ENCODE peak calls at places on chromosome 19, in nine cellular contexts. X, S, F, V, A, H, D, T and L are unnamed samples.

GRCh38 chr19:35722897-35723296 is 5.1 kb downstream of the KMT2B start:
- DNase-seq in S (no peak), T (no peak), F (no peak), X (no peak), A (no peak), H (no peak), V (no peak), D (no peak), L (no peak)

GRCh38 chr19:2811735-2812413 is 7.8 kb upstream of the ZNF554 start:
- DNase-seq in H (no peak), D (no peak), V (no peak), S (no peak), T (no peak), A (no peak), F (peak; percentile 72), X (no peak), L (no peak)

GRCh38 chr19:1855040-1855827 is 7.0 kb upstream of the REXO1 start:
- DNase-seq in A (peak; percentile 85), D (peak; percentile 80), S (peak; percentile 90), T (peak; percentile 95), V (no peak), H (no peak), F (peak; percentile 95), X (peak; percentile 93), L (no peak)

GRCh38 chr19:35777961-35778360 is 2.6 kb downstream of the ARHGAP33 start:
- DNase-seq in D (no peak), F (no peak), A (no peak), H (no peak), T (no peak), S (no peak), X (no peak), V (no peak), L (no peak)

GRCh38 chr19:14554382-14554812 is 17.5 kb downstream of the NDUFB7 start:
- DNase-seq in H (no peak), F (peak; percentile 45), T (no peak), X (no peak), V (no peak), A (no peak), S (peak; percentile 92), D (peak; percentile 58), L (no peak)

GRCh38 chr19:3513198-3514140 is 7.4 kb downstream of the FZR1 start:
- DNase-seq in X (no peak), F (no peak), H (no peak), D (no peak), T (no peak), V (no peak), S (no peak), A (no peak), L (no peak)

GRCh38 chr19:44003461-44004134 is 841 bp downstream of the ZNF230 start:
- DNase-seq in X (peak; percentile 32), D (no peak), A (peak; percentile 11), F (peak; percentile 24), H (no peak), V (no peak), T (no peak), S (no peak), L (no peak)

GRCh38 chr19:51339313-51339686 is 2.6 kb downstream of the VSIG10L start:
- DNase-seq in X (no peak), T (no peak), D (no peak), F (no peak), H (no peak), V (no peak), S (peak; percentile 30), A (no peak), L (no peak)

GRCh38 chr19:6020972-6021805 is 43.2 kb upstream of the RANBP3 start:
- DNase-seq in X (no peak), H (no peak), T (peak; percentile 8), S (no peak), D (no peak), A (no peak), F (no peak), V (no peak), L (no peak)

GRCh38 chr19:54345938-54346386 is 7.0 kb upstream of the LILRA4 start:
- DNase-seq in T (no peak), X (no peak), F (no peak), D (no peak), H (no peak), V (no peak), S (no peak), A (no peak), L (no peak)

GRCh38 chr19:5983367-5983955 is 5.5 kb upstream of the RANBP3 start:
- DNase-seq in A (no peak), D (no peak), X (no peak), F (no peak), T (no peak), S (no peak), H (no peak), V (no peak), L (no peak)

GRCh38 chr19:48487944-48488343 is 18.8 kb downstream of the CYTH2 start:
- DNase-seq in T (peak; percentile 87), S (no peak), A (peak; percentile 80), H (no peak), F (peak; percentile 80), D (no peak), X (peak; percentile 92), V (peak; percentile 36), L (no peak)

GRCh38 chr19:14775855-14776254 is 2.5 kb downstream of the ADGRE2 start:
- DNase-seq in H (no peak), V (no peak), T (no peak), D (no peak), X (no peak), A (no peak), F (no peak), S (no peak), L (no peak)

GRCh38 chr19:56597696-56598095 is 2.6 kb downstream of the ZNF71 start:
- DNase-seq in D (no peak), T (no peak), S (no peak), X (peak; percentile 7), V (no peak), H (no peak), A (no peak), F (no peak), L (no peak)

GRCh38 chr19:2630352-2631001 is 72.0 kb downstream of the GNG7 start:
- DNase-seq in H (no peak), D (no peak), F (no peak), A (no peak), T (no peak), X (no peak), V (no peak), S (no peak), L (no peak)

GRCh38 chr19:10852098-10852800 is 4.0 kb downstream of the C19orf38 start:
- DNase-seq in V (no peak), T (no peak), A (peak; percentile 53), S (no peak), F (no peak), D (no peak), H (no peak), X (peak; percentile 87), L (no peak)

GRCh38 chr19:4454952-4455738 is 2.4 kb downstream of the UBXN6 start:
- DNase-seq in A (peak; percentile 82), T (no peak), F (no peak), D (no peak), H (no peak), S (no peak), V (no peak), X (peak; percentile 69), L (no peak)

GRCh38 chr19:45973564-45974338 is at the start of gene NOVA2:
- DNase-seq in T (peak; percentile 71), F (peak; percentile 33), X (peak; percentile 39), V (no peak), A (peak; percentile 77), D (peak; percentile 54), H (no peak), S (peak; percentile 80), L (no peak)

GRCh38 chr19:2382530-2383222 is 22.6 kb downstream of the TMPRSS9 start:
- DNase-seq in V (no peak), D (no peak), A (no peak), X (no peak), S (no peak), T (no peak), F (no peak), H (no peak), L (no peak)

GRCh38 chr19:46818812-46819211 is 30.4 kb upstream of the SLC1A5 start:
- DNase-seq in A (peak; percentile 38), H (no peak), D (no peak), S (peak; percentile 7), T (no peak), F (no peak), X (peak; percentile 52), V (no peak), L (no peak)

GRCh38 chr19:2033115-2033824 is 17.8 kb upstream of the BTBD2 start:
- DNase-seq in D (no peak), V (no peak), H (no peak), A (no peak), T (no peak), X (no peak), F (no peak), S (no peak), L (no peak)

GRCh38 chr19:16623576-16623975 is 4.4 kb downstream of the MED26 start:
- DNase-seq in D (no peak), F (no peak), X (no peak), A (no peak), S (no peak), H (no peak), V (no peak), T (no peak), L (no peak)

GRCh38 chr19:50801107-50801506 is 10.9 kb downstream of the ACP4 start:
- DNase-seq in X (peak; percentile 19), V (no peak), H (no peak), F (no peak), A (no peak), T (no peak), S (no peak), D (no peak), L (no peak)

GRCh38 chr19:31537136-31537535 is 187.9 kb upstream of the TSHZ3 start:
- DNase-seq in S (no peak), F (no peak), D (no peak), T (no peak), V (no peak), X (no peak), A (no peak), H (no peak), L (peak; percentile 62)